ENCODE peak calls at places on chromosomes 16 and 17, in six cellular contexts. One of them, this sample, is unnamed.

GRCh38 chr17:28405632-28406477 is at the start of gene SLC46A1:
- DNase-seq in heart left ventricle: peak
- DNase-seq in thyroid gland: peak
- DNase-seq in CD8-positive, alpha-beta T cell: peak
- DNase-seq in dorsolateral prefrontal cortex: peak
- DNase-seq in upper lobe of right lung: peak
- DNase-seq in this sample: no peak

GRCh38 chr17:34068506-34069035 is 186.5 kb upstream of the CCL2 start:
- DNase-seq in heart left ventricle: no peak
- DNase-seq in thyroid gland: no peak
- DNase-seq in CD8-positive, alpha-beta T cell: no peak
- DNase-seq in dorsolateral prefrontal cortex: no peak
- DNase-seq in upper lobe of right lung: no peak
- DNase-seq in this sample: no peak

GRCh38 chr17:34091975-34092374 is 163.1 kb upstream of the CCL2 start:
- DNase-seq in heart left ventricle: no peak
- DNase-seq in thyroid gland: no peak
- DNase-seq in CD8-positive, alpha-beta T cell: no peak
- DNase-seq in dorsolateral prefrontal cortex: no peak
- DNase-seq in upper lobe of right lung: no peak
- DNase-seq in this sample: no peak

GRCh38 chr16:89710709-89711564 is 9.4 kb upstream of the SPATA2L start:
- DNase-seq in heart left ventricle: no peak
- DNase-seq in thyroid gland: no peak
- DNase-seq in CD8-positive, alpha-beta T cell: no peak
- DNase-seq in dorsolateral prefrontal cortex: no peak
- DNase-seq in upper lobe of right lung: no peak
- DNase-seq in this sample: no peak

GRCh38 chr16:16122264-16122663 is 101.0 kb downstream of the ABCC6 start:
- DNase-seq in heart left ventricle: no peak
- DNase-seq in thyroid gland: no peak
- DNase-seq in CD8-positive, alpha-beta T cell: no peak
- DNase-seq in dorsolateral prefrontal cortex: no peak
- DNase-seq in upper lobe of right lung: no peak
- DNase-seq in this sample: no peak

GRCh38 chr17:33667052-33667509 is 374.0 kb upstream of the ASIC2 start:
- DNase-seq in heart left ventricle: no peak
- DNase-seq in thyroid gland: no peak
- DNase-seq in CD8-positive, alpha-beta T cell: peak
- DNase-seq in dorsolateral prefrontal cortex: no peak
- DNase-seq in upper lobe of right lung: no peak
- DNase-seq in this sample: no peak

GRCh38 chr16:10121496-10121895 is 60.7 kb downstream of the GRIN2A start:
- DNase-seq in heart left ventricle: no peak
- DNase-seq in thyroid gland: no peak
- DNase-seq in CD8-positive, alpha-beta T cell: no peak
- DNase-seq in dorsolateral prefrontal cortex: no peak
- DNase-seq in upper lobe of right lung: no peak
- DNase-seq in this sample: no peak

GRCh38 chr17:66310528-66311148 is 8.2 kb downstream of the PRKCA start:
- DNase-seq in heart left ventricle: no peak
- DNase-seq in thyroid gland: no peak
- DNase-seq in CD8-positive, alpha-beta T cell: no peak
- DNase-seq in dorsolateral prefrontal cortex: no peak
- DNase-seq in upper lobe of right lung: no peak
- DNase-seq in this sample: no peak

GRCh38 chr16:17302213-17302612 is 168.5 kb downstream of the XYLT1 start:
- DNase-seq in heart left ventricle: no peak
- DNase-seq in thyroid gland: no peak
- DNase-seq in CD8-positive, alpha-beta T cell: no peak
- DNase-seq in dorsolateral prefrontal cortex: no peak
- DNase-seq in upper lobe of right lung: no peak
- DNase-seq in this sample: no peak

GRCh38 chr17:63571632-63572310 is 21.5 kb downstream of the DCAF7 start:
- DNase-seq in heart left ventricle: no peak
- DNase-seq in thyroid gland: no peak
- DNase-seq in CD8-positive, alpha-beta T cell: no peak
- DNase-seq in dorsolateral prefrontal cortex: no peak
- DNase-seq in upper lobe of right lung: no peak
- DNase-seq in this sample: peak

GRCh38 chr17:36127199-36127881 is 23.7 kb downstream of the CCL4 start:
- DNase-seq in heart left ventricle: no peak
- DNase-seq in thyroid gland: no peak
- DNase-seq in CD8-positive, alpha-beta T cell: no peak
- DNase-seq in dorsolateral prefrontal cortex: no peak
- DNase-seq in upper lobe of right lung: no peak
- DNase-seq in this sample: no peak

GRCh38 chr16:78503501-78504110 is 404.2 kb downstream of the WWOX start:
- DNase-seq in heart left ventricle: no peak
- DNase-seq in thyroid gland: peak
- DNase-seq in CD8-positive, alpha-beta T cell: peak
- DNase-seq in dorsolateral prefrontal cortex: peak
- DNase-seq in upper lobe of right lung: no peak
- DNase-seq in this sample: no peak

GRCh38 chr17:73533127-73533526 is 111.1 kb downstream of the SDK2 start:
- DNase-seq in heart left ventricle: peak
- DNase-seq in thyroid gland: peak
- DNase-seq in CD8-positive, alpha-beta T cell: no peak
- DNase-seq in dorsolateral prefrontal cortex: peak
- DNase-seq in upper lobe of right lung: no peak
- DNase-seq in this sample: no peak

GRCh38 chr16:86604436-86605220 is 26.3 kb downstream of the FOXL1 start:
- DNase-seq in heart left ventricle: no peak
- DNase-seq in thyroid gland: no peak
- DNase-seq in CD8-positive, alpha-beta T cell: peak
- DNase-seq in dorsolateral prefrontal cortex: no peak
- DNase-seq in upper lobe of right lung: no peak
- DNase-seq in this sample: no peak

GRCh38 chr16:56709686-56710040 is 20.3 kb upstream of the NUP93 start:
- DNase-seq in heart left ventricle: no peak
- DNase-seq in thyroid gland: no peak
- DNase-seq in CD8-positive, alpha-beta T cell: no peak
- DNase-seq in dorsolateral prefrontal cortex: no peak
- DNase-seq in upper lobe of right lung: no peak
- DNase-seq in this sample: no peak

GRCh38 chr16:68607443-68607842 is 37.7 kb upstream of the CDH3 start:
- DNase-seq in heart left ventricle: no peak
- DNase-seq in thyroid gland: no peak
- DNase-seq in CD8-positive, alpha-beta T cell: no peak
- DNase-seq in dorsolateral prefrontal cortex: no peak
- DNase-seq in upper lobe of right lung: no peak
- DNase-seq in this sample: no peak

GRCh38 chr17:21119247-21119944 is 7.4 kb upstream of the DHRS7B start:
- DNase-seq in heart left ventricle: peak
- DNase-seq in thyroid gland: peak
- DNase-seq in CD8-positive, alpha-beta T cell: peak
- DNase-seq in dorsolateral prefrontal cortex: peak
- DNase-seq in upper lobe of right lung: peak
- DNase-seq in this sample: peak

GRCh38 chr16:85557083-85557975 is 55.8 kb upstream of the GSE1 start:
- DNase-seq in heart left ventricle: peak
- DNase-seq in thyroid gland: peak
- DNase-seq in CD8-positive, alpha-beta T cell: no peak
- DNase-seq in dorsolateral prefrontal cortex: no peak
- DNase-seq in upper lobe of right lung: peak
- DNase-seq in this sample: no peak

GRCh38 chr16:24955975-24956731 is 59.0 kb downstream of the ARHGAP17 start:
- DNase-seq in heart left ventricle: no peak
- DNase-seq in thyroid gland: no peak
- DNase-seq in CD8-positive, alpha-beta T cell: no peak
- DNase-seq in dorsolateral prefrontal cortex: no peak
- DNase-seq in upper lobe of right lung: no peak
- DNase-seq in this sample: no peak
- H3K27ac ChIP-seq in heart left ventricle: no peak
- H3K27ac ChIP-seq in thyroid gland: no peak
- H3K27ac ChIP-seq in CD8-positive, alpha-beta T cell: no peak
- H3K27ac ChIP-seq in dorsolateral prefrontal cortex: no peak
- H3K27ac ChIP-seq in upper lobe of right lung: no peak
- H3K27ac ChIP-seq in this sample: no peak

DNA sequence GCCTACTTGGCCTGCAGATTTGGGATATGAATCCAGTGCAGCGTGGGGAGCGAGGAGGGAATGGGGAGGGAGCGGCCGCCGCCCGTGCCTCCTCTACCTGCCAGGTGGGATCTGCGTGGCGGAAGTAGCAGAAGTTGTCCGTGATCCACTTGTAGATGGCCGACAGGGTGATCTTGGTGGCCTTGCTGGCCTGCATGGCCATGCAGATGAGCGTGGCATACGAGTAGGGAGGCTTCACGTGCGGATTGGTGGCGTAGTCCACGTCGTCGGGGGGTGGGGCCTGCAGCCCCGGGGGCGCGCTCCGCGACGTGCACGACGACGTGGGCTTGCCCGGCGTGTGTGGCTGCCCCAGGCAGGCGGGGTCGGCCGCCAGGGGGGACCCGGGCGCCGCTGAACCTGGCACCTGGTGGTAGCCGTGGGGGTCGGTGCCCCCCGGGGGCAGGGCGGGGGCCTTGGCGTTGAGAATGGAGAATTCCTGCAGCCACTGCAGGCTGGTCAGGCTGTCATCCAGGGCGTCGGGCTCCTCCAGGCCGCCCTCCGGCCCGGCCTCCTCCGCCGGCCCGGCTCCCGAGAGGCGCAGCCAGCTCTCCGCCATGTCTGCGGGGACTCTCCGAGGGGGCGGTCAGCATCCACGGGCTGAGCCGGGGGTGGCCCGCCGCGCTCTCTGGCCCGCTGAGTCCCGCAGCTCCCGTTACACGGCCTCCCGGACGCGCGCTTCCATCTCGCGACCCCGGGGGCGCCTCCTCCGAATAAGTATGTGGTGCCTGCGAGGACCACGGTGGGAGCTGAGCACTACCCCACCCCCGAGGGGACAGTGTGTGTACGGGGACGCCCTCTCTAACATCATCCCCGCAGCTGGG is 1.0 kb downstream of the FOXJ1 start:
- DNase-seq in heart left ventricle: no peak
- DNase-seq in thyroid gland: peak
- DNase-seq in CD8-positive, alpha-beta T cell: peak
- DNase-seq in dorsolateral prefrontal cortex: no peak
- DNase-seq in upper lobe of right lung: peak
- DNase-seq in this sample: no peak
- H3K4me3 ChIP-seq in heart left ventricle: peak
- H3K4me3 ChIP-seq in thyroid gland: no peak
- H3K4me3 ChIP-seq in CD8-positive, alpha-beta T cell: peak
- H3K4me3 ChIP-seq in dorsolateral prefrontal cortex: peak
- H3K4me3 ChIP-seq in upper lobe of right lung: peak
- H3K4me3 ChIP-seq in this sample: no peak

GRCh38 chr16:2022723-2023097 is 3.1 kb downstream of the NPW start:
- DNase-seq in heart left ventricle: no peak
- DNase-seq in thyroid gland: peak
- DNase-seq in CD8-positive, alpha-beta T cell: no peak
- DNase-seq in dorsolateral prefrontal cortex: no peak
- DNase-seq in upper lobe of right lung: no peak
- DNase-seq in this sample: no peak
- H3K27ac ChIP-seq in heart left ventricle: peak
- H3K27ac ChIP-seq in thyroid gland: no peak
- H3K27ac ChIP-seq in CD8-positive, alpha-beta T cell: no peak
- H3K27ac ChIP-seq in dorsolateral prefrontal cortex: no peak
- H3K27ac ChIP-seq in upper lobe of right lung: no peak
- H3K27ac ChIP-seq in this sample: no peak

GRCh38 chr17:83173997-83174858 is 94.8 kb downstream of the METRNL start:
- DNase-seq in heart left ventricle: peak
- DNase-seq in thyroid gland: no peak
- DNase-seq in CD8-positive, alpha-beta T cell: no peak
- DNase-seq in dorsolateral prefrontal cortex: no peak
- DNase-seq in upper lobe of right lung: no peak
- DNase-seq in this sample: no peak

GRCh38 chr17:83174859-83175550 is 95.6 kb downstream of the METRNL start:
- DNase-seq in heart left ventricle: no peak
- DNase-seq in thyroid gland: no peak
- DNase-seq in CD8-positive, alpha-beta T cell: no peak
- DNase-seq in dorsolateral prefrontal cortex: no peak
- DNase-seq in upper lobe of right lung: no peak
- DNase-seq in this sample: no peak

GRCh38 chr17:83176956-83177583 is 97.7 kb downstream of the METRNL start:
- DNase-seq in heart left ventricle: no peak
- DNase-seq in thyroid gland: no peak
- DNase-seq in CD8-positive, alpha-beta T cell: no peak
- DNase-seq in dorsolateral prefrontal cortex: no peak
- DNase-seq in upper lobe of right lung: no peak
- DNase-seq in this sample: no peak

GRCh38 chr17:83176272-83176955 is 97.0 kb downstream of the METRNL start:
- DNase-seq in heart left ventricle: no peak
- DNase-seq in thyroid gland: no peak
- DNase-seq in CD8-positive, alpha-beta T cell: no peak
- DNase-seq in dorsolateral prefrontal cortex: no peak
- DNase-seq in upper lobe of right lung: no peak
- DNase-seq in this sample: no peak

GRCh38 chr17:83175551-83176271 is 96.3 kb downstream of the METRNL start:
- DNase-seq in heart left ventricle: no peak
- DNase-seq in thyroid gland: no peak
- DNase-seq in CD8-positive, alpha-beta T cell: no peak
- DNase-seq in dorsolateral prefrontal cortex: no peak
- DNase-seq in upper lobe of right lung: no peak
- DNase-seq in this sample: no peak
- H3K4me3 ChIP-seq in heart left ventricle: no peak
- H3K4me3 ChIP-seq in thyroid gland: no peak
- H3K4me3 ChIP-seq in CD8-positive, alpha-beta T cell: no peak
- H3K4me3 ChIP-seq in dorsolateral prefrontal cortex: no peak
- H3K4me3 ChIP-seq in upper lobe of right lung: no peak
- H3K4me3 ChIP-seq in this sample: no peak

GRCh38 chr17:1188812-1189211 is 9.0 kb upstream of the ABR start:
- DNase-seq in heart left ventricle: peak
- DNase-seq in thyroid gland: peak
- DNase-seq in CD8-positive, alpha-beta T cell: no peak
- DNase-seq in dorsolateral prefrontal cortex: no peak
- DNase-seq in upper lobe of right lung: peak
- DNase-seq in this sample: no peak
- H3K27ac ChIP-seq in heart left ventricle: peak
- H3K27ac ChIP-seq in thyroid gland: no peak
- H3K27ac ChIP-seq in CD8-positive, alpha-beta T cell: no peak
- H3K27ac ChIP-seq in dorsolateral prefrontal cortex: peak
- H3K27ac ChIP-seq in upper lobe of right lung: peak
- H3K27ac ChIP-seq in this sample: no peak

DNA sequence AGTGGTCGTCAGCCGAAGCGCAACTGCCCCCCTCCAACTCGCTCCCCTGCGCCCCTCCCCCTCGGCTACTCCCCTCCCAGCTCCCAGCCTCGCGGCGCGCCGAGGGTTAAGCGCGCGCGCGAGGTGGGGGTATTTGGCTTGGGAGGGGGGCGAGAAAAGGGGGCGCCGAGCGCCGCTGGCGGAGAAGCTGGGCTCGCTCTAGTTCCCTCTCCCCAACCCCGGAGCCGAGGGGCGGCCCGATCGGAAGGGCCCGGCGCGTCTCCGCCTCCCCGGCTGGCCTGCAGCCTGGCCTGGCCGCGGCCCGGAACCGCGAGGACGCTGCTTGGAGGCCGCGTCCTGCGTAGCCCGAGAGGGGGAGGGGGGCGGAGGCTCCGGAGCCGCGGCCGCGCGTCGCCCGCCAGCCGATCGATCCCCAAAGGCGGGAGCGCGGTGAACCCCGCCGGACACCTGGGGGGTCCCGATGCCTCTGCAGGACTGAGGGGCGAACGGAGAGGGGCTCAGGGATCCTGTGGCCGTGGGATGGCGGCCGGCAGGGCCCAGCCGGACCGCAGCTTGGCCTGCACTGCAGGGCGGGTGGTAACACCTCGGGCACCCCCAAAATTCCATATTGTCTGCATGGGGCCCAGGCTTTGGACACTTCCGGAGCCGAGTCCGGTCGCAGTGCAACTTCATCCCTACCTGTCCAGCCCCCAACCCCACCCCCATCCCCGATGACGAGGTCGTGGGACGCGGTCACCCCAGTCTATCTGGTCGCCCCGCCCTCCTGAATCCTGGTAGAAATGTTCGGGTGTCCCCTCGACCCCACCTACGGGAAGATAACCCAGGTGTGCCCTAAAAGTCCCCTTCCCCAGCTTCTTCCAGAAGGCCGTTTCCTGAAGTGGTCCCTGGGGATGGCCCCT is 4.9 kb upstream of the CBX4 start:
- DNase-seq in heart left ventricle: peak
- DNase-seq in thyroid gland: peak
- DNase-seq in CD8-positive, alpha-beta T cell: no peak
- DNase-seq in dorsolateral prefrontal cortex: no peak
- DNase-seq in upper lobe of right lung: peak
- DNase-seq in this sample: no peak
- H3K4me3 ChIP-seq in heart left ventricle: peak
- H3K4me3 ChIP-seq in thyroid gland: peak
- H3K4me3 ChIP-seq in CD8-positive, alpha-beta T cell: peak
- H3K4me3 ChIP-seq in dorsolateral prefrontal cortex: peak
- H3K4me3 ChIP-seq in upper lobe of right lung: peak
- H3K4me3 ChIP-seq in this sample: peak

This sample was measured in AG04450.